ENCODE peak calls at places on chromosomes 2 and 18, in seven cellular contexts. M, N, W, G, S, O and V are unnamed samples.

GRCh38 chr18:615773-616172 is 19.0 kb downstream of the CLUL1 start:
- DNase-seq in M (no peak), N (no peak), W (no peak), G (no peak), S (no peak), O (no peak), V (no peak)

GRCh38 chr2:158191569-158191968 is 89.9 kb downstream of the UPP2 start:
- DNase-seq in M (peak; percentile 33), N (no peak), W (no peak), G (peak; percentile 54), S (no peak), O (no peak), V (no peak)

GRCh38 chr2:158931577-158931976 is 36.9 kb upstream of the TANC1 start:
- DNase-seq in M (no peak), N (no peak), W (no peak), G (no peak), S (no peak), O (no peak), V (no peak)

GRCh38 chr2:170929686-170930050 is 615 bp downstream of the GORASP2 start:
- DNase-seq in M (peak; percentile 67), N (peak; percentile 58), W (peak; percentile 91), G (peak; percentile 32), S (no peak), O (no peak), V (peak; percentile 72)

GRCh38 chr2:163682695-163683094 is 53.1 kb downstream of the FIGN start:
- DNase-seq in M (peak; percentile 56), N (no peak), W (no peak), G (no peak), S (no peak), O (no peak), V (no peak)

GRCh38 chr2:187509667-187510417 is 44.4 kb downstream of the TFPI start:
- DNase-seq in M (peak; percentile 99), N (no peak), W (no peak), G (no peak), S (no peak), O (no peak), V (no peak)

GRCh38 chr18:35581555-35582309 is at the start of gene GALNT1:
- DNase-seq in M (no peak), N (no peak), W (peak; percentile 86), G (no peak), S (no peak), O (no peak), V (peak; percentile 31)

GRCh38 chr2:160205511-160205910 is 5.4 kb upstream of the ITGB6 start:
- DNase-seq in M (peak; percentile 36), N (no peak), W (no peak), G (no peak), S (peak; percentile 52), O (peak; percentile 78), V (no peak)

GRCh38 chr2:41963661-41964525 is 83.9 kb upstream of the PKDCC start:
- DNase-seq in M (peak; percentile 32), N (no peak), W (no peak), G (no peak), S (no peak), O (no peak), V (no peak)

GRCh38 chr2:235005603-235006259 is 53.9 kb downstream of the SH3BP4 start:
- DNase-seq in M (peak; percentile 98), N (no peak), W (peak; percentile 64), G (no peak), S (no peak), O (no peak), V (no peak)

GRCh38 chr2:45823723-45824206 is 172.3 kb downstream of the PRKCE start:
- DNase-seq in M (no peak), N (no peak), W (peak; percentile 79), G (peak; percentile 93), S (no peak), O (no peak), V (no peak)

GRCh38 chr2:203711399-203711798 is 5.0 kb downstream of the CD28 start:
- DNase-seq in M (no peak), N (no peak), W (no peak), G (no peak), S (no peak), O (no peak), V (no peak)

GRCh38 chr2:205658572-205658971 is 23.7 kb upstream of the NRP2 start:
- DNase-seq in M (no peak), N (no peak), W (no peak), G (no peak), S (no peak), O (no peak), V (no peak)

GRCh38 chr2:230870544-230871360 is 6.0 kb downstream of the ITM2C start:
- DNase-seq in M (no peak), N (no peak), W (peak; percentile 55), G (no peak), S (no peak), O (no peak), V (no peak)

GRCh38 chr2:8225257-8225656 is 456.6 kb upstream of the ID2 start:
- DNase-seq in M (no peak), N (no peak), W (no peak), G (no peak), S (no peak), O (no peak), V (no peak)